ENCODE peak calls at places on chromosomes 11 and 22, in eight cellular contexts. S, V, Z, Y, E, D, A and J are unnamed samples.

GRCh38 chr11:32316846-32317525 is 118.4 kb downstream of the WT1 start:
- DNase-seq in S (no peak), V (no peak), Z (no peak), Y (no peak), E (no peak), D (no peak), A (peak; percentile 40), J (no peak)

GRCh38 chr11:93020248-93021088 is 51.0 kb downstream of the MTNR1B start:
- DNase-seq in S (peak; percentile 54), V (no peak), Z (peak; percentile 96), Y (no peak), E (peak; percentile 20), D (no peak), A (peak; percentile 91), J (peak; percentile 61)

GRCh38 chr11:95585071-95585751 is 204.4 kb downstream of the FAM76B start:
- DNase-seq in S (no peak), V (no peak), Z (peak; percentile 56), Y (no peak), E (no peak), D (no peak), A (peak; percentile 84), J (peak; percentile 26)

GRCh38 chr11:134980819-134981710 is 569.0 kb upstream of the B3GAT1 start:
- DNase-seq in S (no peak), V (no peak), Z (no peak), Y (no peak), E (no peak), D (no peak), A (no peak), J (no peak)

GRCh38 chr22:44372611-44373010 is 59.9 kb upstream of the SHISAL1 start:
- DNase-seq in S (no peak), V (no peak), Z (no peak), Y (no peak), E (no peak), D (no peak), A (no peak), J (no peak)

GRCh38 chr11:57314221-57314973 is 10.4 kb downstream of the TNKS1BP1 start:
- DNase-seq in S (no peak), V (no peak), Z (no peak), Y (no peak), E (no peak), D (no peak), A (no peak), J (no peak)

GRCh38 chr11:59756496-59756840 is 1.3 kb downstream of the STX3 start:
- DNase-seq in S (no peak), V (no peak), Z (peak; percentile 41), Y (no peak), E (no peak), D (no peak), A (peak; percentile 45), J (no peak)

GRCh38 chr11:12175694-12176241 is 65.4 kb downstream of the MICAL2 start:
- DNase-seq in S (no peak), V (no peak), Z (peak; percentile 99), Y (no peak), E (no peak), D (no peak), A (peak; percentile 98), J (peak; percentile 62)

GRCh38 chr11:69027704-69028372 is 14.8 kb upstream of the MRGPRF start:
- DNase-seq in S (no peak), V (no peak), Z (no peak), Y (peak; percentile 77), E (no peak), D (no peak), A (no peak), J (no peak)

GRCh38 chr11:134638796-134639540 is 226.9 kb upstream of the B3GAT1 start:
- DNase-seq in S (peak; percentile 17), V (no peak), Z (no peak), Y (no peak), E (no peak), D (no peak), A (no peak), J (no peak)

GRCh38 chr11:43992834-43993637 is 50.6 kb downstream of the C11orf96 start:
- DNase-seq in S (peak; percentile 72), V (no peak), Z (no peak), Y (no peak), E (no peak), D (no peak), A (peak; percentile 38), J (no peak)

GRCh38 chr11:19992998-19993397 is 167.3 kb downstream of the DBX1 start:
- DNase-seq in S (no peak), V (no peak), Z (no peak), Y (no peak), E (no peak), D (no peak), A (no peak), J (no peak)

GRCh38 chr11:86301742-86302091 is 323 bp upstream of the HIKESHI start:
- DNase-seq in S (no peak), V (no peak), Z (no peak), Y (no peak), E (no peak), D (no peak), A (no peak), J (no peak)

GRCh38 chr11:126926376-126926791 is 74.2 kb downstream of the KIRREL3 start:
- DNase-seq in S (no peak), V (no peak), Z (no peak), Y (no peak), E (no peak), D (no peak), A (peak; percentile 83), J (peak; percentile 68)

GRCh38 chr22:25050566-25050965 is 98.0 kb downstream of the KIAA1671 start:
- DNase-seq in S (no peak), V (no peak), Z (no peak), Y (no peak), E (no peak), D (no peak), A (no peak), J (no peak)

GRCh38 chr11:96307748-96308133 is 35.3 kb downstream of the MAML2 start:
- DNase-seq in S (no peak), V (no peak), Z (peak; percentile 79), Y (no peak), E (no peak), D (no peak), A (peak; percentile 93), J (peak; percentile 66)

GRCh38 chr22:43342347-43343261 is 568 bp downstream of the SCUBE1 start:
- DNase-seq in S (no peak), V (no peak), Z (no peak), Y (no peak), E (no peak), D (no peak), A (no peak), J (no peak)

GRCh38 chr22:43337946-43338345 is 5.2 kb downstream of the SCUBE1 start:
- DNase-seq in S (no peak), V (no peak), Z (no peak), Y (no peak), E (no peak), D (no peak), A (no peak), J (no peak)

GRCh38 chr22:43338766-43339345 is 4.3 kb downstream of the SCUBE1 start:
- DNase-seq in S (no peak), V (no peak), Z (no peak), Y (no peak), E (no peak), D (no peak), A (no peak), J (no peak)

GRCh38 chr22:43343262-43343988 is at the start of gene SCUBE1:
- DNase-seq in S (peak; percentile 71), V (peak; percentile 33), Z (no peak), Y (peak; percentile 67), E (peak; percentile 42), D (peak; percentile 56), A (peak; percentile 25), J (peak; percentile 71)

GRCh38 chr22:43341565-43341964 is 1.6 kb downstream of the SCUBE1 start:
- DNase-seq in S (no peak), V (no peak), Z (no peak), Y (no peak), E (no peak), D (no peak), A (no peak), J (no peak)
- H3K27me3 ChIP-seq in S (peaks cover 4% of the 10 kb centered on the region), V (peaks cover 38% of the 10 kb centered on the region), Z (peaks cover 81% of the 10 kb centered on the region), Y (peaks cover 33% of the 10 kb centered on the region), E (no peaks in the 10 kb centered on the region), D (no peaks in the 10 kb centered on the region), A (peaks cover 36% of the 10 kb centered on the region), J (peaks cover 4% of the 10 kb centered on the region)

GRCh38 chr11:118213774-118214173 is 11.0 kb downstream of the JAML start:
- DNase-seq in S (no peak), V (no peak), Z (no peak), Y (no peak), E (no peak), D (no peak), A (no peak), J (no peak)

GRCh38 chr11:118215262-118215661 is 9.5 kb downstream of the JAML start:
- DNase-seq in S (no peak), V (no peak), Z (no peak), Y (no peak), E (no peak), D (no peak), A (no peak), J (no peak)

GRCh38 chr11:118212781-118213565 is 11.8 kb downstream of the JAML start:
- DNase-seq in S (no peak), V (no peak), Z (no peak), Y (no peak), E (no peak), D (no peak), A (no peak), J (no peak)

GRCh38 chr11:118215765-118216164 is 9.0 kb downstream of the JAML start:
- DNase-seq in S (no peak), V (no peak), Z (no peak), Y (no peak), E (no peak), D (no peak), A (no peak), J (no peak)

GRCh38 chr11:118214210-118214914 is 10.4 kb downstream of the JAML start:
- DNase-seq in S (no peak), V (no peak), Z (no peak), Y (peak; percentile 67), E (no peak), D (no peak), A (no peak), J (no peak)
- H3K27me3 ChIP-seq in S (peaks cover 13% of the 10 kb centered on the region), V (no peaks in the 10 kb centered on the region), Z (peaks cover 27% of the 10 kb centered on the region), Y (no peaks in the 10 kb centered on the region), E (no peaks in the 10 kb centered on the region), D (no peaks in the 10 kb centered on the region), A (peaks cover 9% of the 10 kb centered on the region), J (peaks cover 3% of the 10 kb centered on the region)

GRCh38 chr11:64035581-64035980 is at the start of gene FLRT1:
- DNase-seq in S (no peak), V (no peak), Z (no peak), Y (no peak), E (no peak), D (no peak), A (no peak), J (peak; percentile 19)
- H3K27me3 ChIP-seq in S (peaks cover 13% of the 10 kb centered on the region), V (peaks cover 53% of the 10 kb centered on the region), Z (peaks cover 81% of the 10 kb centered on the region), Y (peaks cover 49% of the 10 kb centered on the region), E (no peaks in the 10 kb centered on the region), D (no peaks in the 10 kb centered on the region), A (peaks cover 15% of the 10 kb centered on the region), J (peaks cover 4% of the 10 kb centered on the region)

DNA sequence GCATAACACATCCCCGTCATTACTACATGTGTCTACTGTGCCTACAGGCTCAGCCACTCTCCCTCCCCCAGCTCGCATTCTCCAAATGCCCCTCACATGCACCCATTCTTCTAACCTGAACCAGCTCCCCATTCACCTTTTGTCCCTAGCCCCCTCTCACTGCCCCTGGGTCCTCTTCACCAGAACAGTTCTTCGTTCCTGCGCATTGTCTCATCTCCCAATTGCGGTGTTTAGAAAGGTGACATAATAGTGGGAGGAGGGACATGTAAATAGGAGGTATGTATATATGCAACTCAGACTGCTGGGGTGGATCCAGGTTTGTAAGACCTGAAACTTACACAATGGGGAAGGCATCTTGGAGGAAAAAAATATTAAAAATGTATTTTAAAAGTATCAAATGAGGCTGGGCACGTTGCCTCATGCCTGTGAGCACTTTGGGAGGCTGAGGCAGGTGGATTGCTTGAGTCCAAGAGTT is 4.7 kb upstream of the VSIG2 start:
- DNase-seq in S (no peak), V (no peak), Z (no peak), Y (no peak), E (no peak), D (no peak), A (no peak), J (no peak)
- H3K27me3 ChIP-seq in S (peaks cover 37% of the 10 kb centered on the region), V (peaks cover 58% of the 10 kb centered on the region), Z (peaks cover 94% of the 10 kb centered on the region), Y (peaks cover 32% of the 10 kb centered on the region), E (peaks cover 16% of the 10 kb centered on the region), D (no peaks in the 10 kb centered on the region), A (peaks cover 6% of the 10 kb centered on the region), J (no peaks in the 10 kb centered on the region)